ENCODE peak calls at places on chromosomes 16 and 17, in ten cellular contexts. W is transverse colon; H is stomach; N is right cardiac atrium; G is CD8-positive, alpha-beta T cell; T is tibial artery; B is hepatocyte; O is psoas muscle; Z is CD4-positive, alpha-beta memory T cell; X is IMR-90. A is an unnamed sample.
A peak's percentile ranks its signal among the peaks of the same experiment; 100 is the strongest.

GRCh38 chr17:80274871-80275449 is 14.3 kb downstream of the RNF213 start:
- DNase-seq in W (no peak), H (no peak), N (no peak), G (no peak), T (no peak), B (no peak), O (no peak), Z (no peak), X (no peak), A (no peak)

GRCh38 chr16:28616636-28617035 is 6.8 kb upstream of the SULT1A1 start:
- DNase-seq in W (no peak), H (no peak), N (no peak), G (no peak), T (no peak), B (no peak), O (no peak), Z (no peak), X (no peak), A (no peak)

GRCh38 chr17:36661047-36661666 is 59.8 kb downstream of the MRM1 start:
- DNase-seq in W (no peak), H (no peak), N (no peak), G (no peak), T (no peak), B (no peak), O (no peak), Z (no peak), X (no peak), A (no peak)

GRCh38 chr16:11448796-11449416 is 103.6 kb downstream of the RMI2 start:
- DNase-seq in W (no peak), H (no peak), N (no peak), G (no peak), T (no peak), B (no peak), O (no peak), Z (no peak), X (no peak), A (no peak)

GRCh38 chr16:88059701-88060386 is 108.6 kb downstream of the BANP start:
- DNase-seq in W (no peak), H (no peak), N (no peak), G (no peak), T (no peak), B (no peak), O (peak; percentile 46), Z (no peak), X (no peak), A (peak; percentile 68)

GRCh38 chr17:39235555-39236221 is 9.9 kb upstream of the STAC2 start:
- DNase-seq in W (peak; percentile 29), H (no peak), N (no peak), G (peak; percentile 43), T (peak; percentile 39), B (peak; percentile 61), O (no peak), Z (peak; percentile 53), X (peak; percentile 57), A (no peak)

GRCh38 chr17:1645207-1646171 is at the start of gene SCARF1:
- DNase-seq in W (no peak), H (no peak), N (peak; percentile 91), G (no peak), T (no peak), B (no peak), O (peak; percentile 78), Z (no peak), X (no peak), A (no peak)

GRCh38 chr17:80030730-80031410 is 4.8 kb downstream of the TBC1D16 start:
- DNase-seq in W (peak; percentile 74), H (peak; percentile 92), N (no peak), G (no peak), T (no peak), B (no peak), O (no peak), Z (no peak), X (no peak), A (peak; percentile 87)

GRCh38 chr17:29376667-29377268 is 13.4 kb upstream of the TAOK1 start:
- DNase-seq in W (no peak), H (no peak), N (peak; percentile 69), G (no peak), T (no peak), B (peak; percentile 75), O (no peak), Z (no peak), X (peak; percentile 92), A (no peak)

GRCh38 chr17:7644768-7645167 is 6.0 kb upstream of the ATP1B2 start:
- DNase-seq in W (no peak), H (no peak), N (no peak), G (no peak), T (no peak), B (no peak), O (no peak), Z (no peak), X (no peak), A (no peak)

GRCh38 chr16:48496571-48497095 is 111.4 kb upstream of the SIAH1 start:
- DNase-seq in W (no peak), H (no peak), N (no peak), G (no peak), T (no peak), B (no peak), O (no peak), Z (no peak), X (no peak), A (no peak)

GRCh38 chr17:73313526-73314127 is 1.8 kb upstream of the CDC42EP4 start:
- DNase-seq in W (no peak), H (no peak), N (no peak), G (no peak), T (no peak), B (no peak), O (no peak), Z (no peak), X (no peak), A (no peak)

DNA sequence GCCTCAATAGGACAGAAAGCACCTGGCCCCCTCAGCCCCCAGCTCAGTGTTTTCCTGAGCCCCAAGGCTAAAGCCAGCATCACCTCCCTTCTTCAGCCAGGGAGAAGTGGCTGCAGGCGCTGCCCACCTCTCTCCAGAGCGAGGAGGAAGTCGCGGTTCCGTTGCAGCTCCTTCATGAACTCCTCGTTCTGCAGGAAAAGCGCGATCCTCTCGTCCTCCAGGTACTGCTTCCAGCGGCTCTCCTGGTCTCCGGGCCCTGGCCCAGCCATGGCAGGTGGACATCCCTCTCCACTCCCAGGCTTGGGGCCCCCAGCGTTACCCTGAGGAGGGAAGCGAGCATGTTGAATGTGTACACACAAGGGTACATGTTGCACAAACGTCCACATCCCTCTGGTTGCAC is 22.7 kb upstream of the MRPS23 start:
- DNase-seq in W (no peak), H (no peak), N (no peak), G (no peak), T (no peak), B (no peak), O (no peak), Z (no peak), X (no peak), A (peak; percentile 68)
- H3K4me1 ChIP-seq in W (peaks cover 60% of the 10 kb centered on the region), H (peaks cover 51% of the 10 kb centered on the region), N (peaks cover 20% of the 10 kb centered on the region), G (peaks cover 16% of the 10 kb centered on the region), T (peaks cover 10% of the 10 kb centered on the region), B (peaks cover 44% of the 10 kb centered on the region), O (peaks cover 73% of the 10 kb centered on the region), Z (peaks cover 22% of the 10 kb centered on the region), X (peaks cover 57% of the 10 kb centered on the region), A (peaks cover 35% of the 10 kb centered on the region)

DNA sequence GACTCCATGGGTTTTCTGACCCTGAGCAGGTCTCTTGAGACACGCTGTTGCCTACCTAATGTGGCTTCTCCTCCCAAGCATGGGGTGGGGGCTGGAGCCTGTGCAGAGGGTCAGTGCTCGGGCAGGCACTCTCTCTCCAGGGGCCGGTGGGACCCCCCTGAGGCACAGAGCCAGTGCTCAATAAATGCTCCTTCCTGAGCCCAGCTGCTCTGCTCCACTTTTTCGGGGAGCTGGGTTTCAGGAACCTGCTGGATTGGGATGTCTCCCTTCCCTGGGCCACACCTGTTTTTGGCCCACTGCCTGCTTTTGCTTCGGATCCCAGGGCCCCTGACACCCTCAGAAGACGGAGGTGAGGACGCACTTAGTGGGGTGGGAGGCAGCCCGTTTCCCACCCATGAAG is 1.3 kb upstream of the TRIM65 start:
- DNase-seq in W (no peak), H (no peak), N (peak; percentile 61), G (no peak), T (no peak), B (no peak), O (no peak), Z (no peak), X (no peak), A (peak; percentile 74)
- H3K4me1 ChIP-seq in W (peaks cover 25% of the 10 kb centered on the region), H (peaks cover 46% of the 10 kb centered on the region), N (no peaks in the 10 kb centered on the region), G (peaks cover 20% of the 10 kb centered on the region), T (no peaks in the 10 kb centered on the region), B (peaks cover 11% of the 10 kb centered on the region), O (peaks cover 17% of the 10 kb centered on the region), Z (peaks cover 28% of the 10 kb centered on the region), X (peaks cover 7% of the 10 kb centered on the region), A (peaks cover 18% of the 10 kb centered on the region)

GRCh38 chr17:17742133-17742621 is 60.9 kb downstream of the RAI1 start:
- DNase-seq in W (no peak), H (no peak), N (no peak), G (no peak), T (no peak), B (no peak), O (no peak), Z (no peak), X (no peak), A (no peak)

GRCh38 chr17:17743391-17744112 is 62.3 kb downstream of the RAI1 start:
- DNase-seq in W (no peak), H (no peak), N (no peak), G (no peak), T (no peak), B (no peak), O (no peak), Z (no peak), X (no peak), A (no peak)

GRCh38 chr17:17741346-17742023 is 60.2 kb downstream of the RAI1 start:
- DNase-seq in W (no peak), H (no peak), N (no peak), G (no peak), T (no peak), B (peak; percentile 67), O (no peak), Z (no peak), X (no peak), A (no peak)

GRCh38 chr17:17744116-17744515 is 62.9 kb downstream of the RAI1 start:
- DNase-seq in W (no peak), H (no peak), N (no peak), G (no peak), T (no peak), B (no peak), O (no peak), Z (no peak), X (no peak), A (no peak)

GRCh38 chr17:17742688-17743390 is 61.6 kb downstream of the RAI1 start:
- DNase-seq in W (no peak), H (no peak), N (no peak), G (no peak), T (no peak), B (no peak), O (no peak), Z (no peak), X (no peak), A (no peak)
- H3K4me1 ChIP-seq in W (peaks cover 55% of the 10 kb centered on the region), H (peaks cover 50% of the 10 kb centered on the region), N (peaks cover 24% of the 10 kb centered on the region), G (peaks cover 34% of the 10 kb centered on the region), T (no peaks in the 10 kb centered on the region), B (peaks cover 44% of the 10 kb centered on the region), O (peaks cover 25% of the 10 kb centered on the region), Z (peaks cover 9% of the 10 kb centered on the region), X (peaks cover 47% of the 10 kb centered on the region), A (peaks cover 28% of the 10 kb centered on the region)

DNA sequence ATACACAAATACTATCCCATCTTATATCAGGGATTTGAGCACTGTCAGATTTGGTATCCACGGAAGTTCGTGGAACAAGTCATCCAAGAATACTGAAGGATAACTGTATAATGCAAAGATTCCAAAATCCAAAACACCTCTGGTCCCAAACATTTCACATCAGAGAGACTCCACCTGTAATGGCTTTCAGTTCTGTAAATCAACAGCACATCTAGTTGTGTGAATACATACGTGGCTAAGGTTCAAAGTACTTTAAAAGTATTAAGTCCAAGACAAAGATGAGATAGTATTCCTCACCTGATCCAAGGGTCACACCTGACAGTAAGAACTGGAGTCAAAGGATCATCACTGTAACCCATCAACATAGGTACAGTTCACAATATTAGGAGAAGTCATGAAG is 54.8 kb downstream of the KANSL1 start:
- DNase-seq in W (no peak), H (no peak), N (no peak), G (no peak), T (no peak), B (peak; percentile 44), O (no peak), Z (no peak), X (no peak), A (no peak)
- H3K4me1 ChIP-seq in W (peaks cover 66% of the 10 kb centered on the region), H (peaks cover 29% of the 10 kb centered on the region), N (peaks cover 1% of the 10 kb centered on the region), G (peaks cover 80% of the 10 kb centered on the region), T (no peaks in the 10 kb centered on the region), B (peaks cover 10% of the 10 kb centered on the region), O (peaks cover 85% of the 10 kb centered on the region), Z (peaks cover 94% of the 10 kb centered on the region), X (peaks cover 6% of the 10 kb centered on the region), A (peaks cover 27% of the 10 kb centered on the region)

A was measured in kidney.